ENCODE peak calls at places on chromosome 6, in seven cellular contexts. C is GM23248, N is breast epithelium, B is lower lobe of right lung, D is cardiac muscle cell, M is heart right ventricle, T is A673. I is an unnamed sample.

GRCh38 chr6:154529957-154530356 is 19.5 kb upstream of the CNKSR3 start:
- DNase-seq in C (no peak), N (no peak), B (no peak), D (no peak), M (no peak), T (no peak), I (no peak)

GRCh38 chr6:149472241-149472640 is 12.6 kb downstream of the ZC3H12D start:
- DNase-seq in C (no peak), N (no peak), B (no peak), D (no peak), M (no peak), T (no peak), I (no peak)

GRCh38 chr6:33731751-33732282 is 14.9 kb downstream of the IP6K3 start:
- DNase-seq in C (no peak), N (peak; percentile 70), B (peak; percentile 38), D (no peak), M (peak; percentile 41), T (no peak), I (no peak)

GRCh38 chr6:113632220-113632864 is 224.8 kb upstream of the MARCKS start:
- DNase-seq in C (peak; percentile 89), N (no peak), B (no peak), D (peak; percentile 91), M (peak; percentile 40), T (peak; percentile 46), I (peak; percentile 100)

GRCh38 chr6:157273756-157274088 is 49.6 kb downstream of the TMEM242 start:
- DNase-seq in C (peak; percentile 48), N (no peak), B (peak; percentile 64), D (peak; percentile 43), M (no peak), T (peak; percentile 74), I (no peak)

GRCh38 chr6:154510144-154510905 is at the start of gene CNKSR3:
- DNase-seq in C (peak; percentile 90), N (peak; percentile 76), B (peak; percentile 89), D (peak; percentile 97), M (peak; percentile 89), T (peak; percentile 99), I (peak; percentile 14)

GRCh38 chr6:135555550-135555949 is 58.0 kb upstream of the AHI1 start:
- DNase-seq in C (no peak), N (no peak), B (no peak), D (no peak), M (no peak), T (no peak), I (no peak)

GRCh38 chr6:147903321-147903720 is 394.8 kb downstream of the SAMD5 start:
- DNase-seq in C (no peak), N (no peak), B (no peak), D (no peak), M (no peak), T (no peak), I (no peak)

GRCh38 chr6:163724196-163724595 is 309.7 kb downstream of the QKI start:
- DNase-seq in C (no peak), N (no peak), B (no peak), D (no peak), M (no peak), T (no peak), I (no peak)

GRCh38 chr6:135087403-135087802 is 32.8 kb upstream of the HBS1L start:
- DNase-seq in C (no peak), N (no peak), B (no peak), D (no peak), M (no peak), T (peak; percentile 26), I (no peak)

GRCh38 chr6:116462516-116462915 is 1.3 kb downstream of the CALHM6 start:
- DNase-seq in C (no peak), N (no peak), B (no peak), D (no peak), M (no peak), T (no peak), I (no peak)

GRCh38 chr6:36938536-36938935 is 16.0 kb upstream of the PI16 start:
- DNase-seq in C (peak; percentile 86), N (no peak), B (no peak), D (peak; percentile 93), M (no peak), T (no peak), I (no peak)

GRCh38 chr6:96898241-96898851 is 655 bp upstream of the NDUFAF4 start:
- DNase-seq in C (peak; percentile 56), N (no peak), B (no peak), D (peak; percentile 32), M (no peak), T (peak; percentile 34), I (no peak)

GRCh38 chr6:7887278-7887991 is 23.2 kb downstream of the TXNDC5 start:
- DNase-seq in C (no peak), N (no peak), B (no peak), D (no peak), M (no peak), T (no peak), I (no peak)

GRCh38 chr6:150184850-150185480 is 42.1 kb downstream of the PPP1R14C start:
- DNase-seq in C (no peak), N (no peak), B (no peak), D (no peak), M (no peak), T (no peak), I (no peak)

GRCh38 chr6:73515204-73516101 is 5.4 kb downstream of the EEF1A1 start:
- DNase-seq in C (peak; percentile 91), N (no peak), B (no peak), D (peak; percentile 89), M (peak; percentile 66), T (peak; percentile 79), I (no peak)

GRCh38 chr6:123380257-123380656 is 256.5 kb downstream of the TRDN start:
- DNase-seq in C (peak; percentile 47), N (no peak), B (no peak), D (peak; percentile 5), M (peak; percentile 10), T (peak; percentile 94), I (no peak)

GRCh38 chr6:42142118-42142835 is at the start of gene C6orf132:
- DNase-seq in C (peak; percentile 79), N (peak; percentile 87), B (peak; percentile 86), D (peak; percentile 45), M (no peak), T (no peak), I (no peak)

GRCh38 chr6:119128252-119128912 is 49.9 kb upstream of the FAM184A start:
- DNase-seq in C (no peak), N (no peak), B (no peak), D (peak; percentile 68), M (no peak), T (no peak), I (no peak)

GRCh38 chr6:122790740-122791679 is 2.0 kb downstream of the SMPDL3A start:
- DNase-seq in C (no peak), N (no peak), B (no peak), D (no peak), M (no peak), T (peak; percentile 39), I (no peak)

GRCh38 chr6:117829594-117830319 is 77.3 kb upstream of the SLC35F1 start:
- DNase-seq in C (peak; percentile 72), N (no peak), B (no peak), D (peak; percentile 20), M (no peak), T (peak; percentile 71), I (no peak)

GRCh38 chr6:144343736-144344428 is 58.7 kb downstream of the UTRN start:
- DNase-seq in C (no peak), N (no peak), B (no peak), D (no peak), M (peak; percentile 31), T (peak; percentile 83), I (no peak)

DNA sequence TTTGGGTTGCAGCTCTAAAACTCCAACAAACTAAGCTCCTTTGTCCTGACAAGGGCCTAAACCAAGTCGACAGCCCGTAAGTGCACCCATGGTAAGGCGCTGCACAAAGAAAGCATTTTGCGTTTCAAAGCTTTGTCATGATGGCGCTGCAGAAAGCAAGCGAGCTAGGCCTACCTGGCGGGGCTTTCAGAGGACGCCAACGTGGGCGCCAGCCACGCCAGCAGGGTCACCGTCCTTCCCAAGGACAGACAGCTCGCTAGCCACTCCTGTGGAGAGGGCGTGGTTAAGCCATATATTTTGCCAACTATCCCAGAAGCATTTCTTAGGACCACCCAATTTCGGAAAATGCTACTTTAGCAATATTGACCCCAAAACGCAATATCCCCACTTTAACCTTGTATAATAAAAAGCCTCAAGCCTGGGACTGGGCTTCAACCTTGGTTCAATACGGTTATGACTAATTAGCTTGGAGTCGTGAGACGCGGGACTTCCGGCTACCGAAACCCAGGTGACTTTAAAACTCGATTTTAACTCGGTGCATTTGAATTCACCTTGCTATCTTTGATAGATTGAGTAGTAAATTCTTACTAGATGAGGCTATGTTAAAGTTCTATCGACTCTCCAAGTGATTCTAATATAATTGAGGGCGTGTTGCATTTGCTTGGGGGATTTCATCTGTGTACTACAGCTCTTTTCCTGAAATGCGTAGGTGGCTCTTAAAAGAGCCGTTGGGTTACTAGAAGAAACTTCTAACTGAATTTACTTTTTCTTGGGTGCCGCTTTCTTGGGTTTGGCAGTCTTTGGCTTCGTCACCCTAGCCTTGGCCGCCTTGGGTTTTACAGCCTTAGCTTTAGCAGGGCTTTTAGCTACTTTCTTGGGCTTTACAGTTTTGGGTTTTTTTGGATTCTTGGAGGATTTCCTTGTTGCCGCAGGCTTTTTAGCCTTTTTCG is 54.0 kb downstream of the TRIM38 start:
- DNase-seq in C (peak; percentile 55), N (no peak), B (no peak), D (peak; percentile 43), M (peak; percentile 44), T (peak; percentile 56), I (no peak)
- H3K27ac ChIP-seq in C (peak overlapping the region; percentile 79), N (peak overlapping the region; percentile 90), B (peak overlapping the region; percentile 72), D (no peak overlapping the region), M (peak overlapping the region; percentile 89), T (peak overlapping the region; percentile 67), I (peak overlapping the region; percentile 64)

GRCh38 chr6:13725570-13725969 is 13.9 kb upstream of the RANBP9 start:
- DNase-seq in C (peak; percentile 55), N (no peak), B (no peak), D (no peak), M (no peak), T (no peak), I (peak; percentile 94)
- H3K27ac ChIP-seq in C (no peak overlapping the region), N (peak overlapping the region; percentile 80), B (peak overlapping the region; percentile 39), D (no peak overlapping the region), M (no peak overlapping the region), T (no peak overlapping the region), I (peak overlapping the region; percentile 95)

DNA sequence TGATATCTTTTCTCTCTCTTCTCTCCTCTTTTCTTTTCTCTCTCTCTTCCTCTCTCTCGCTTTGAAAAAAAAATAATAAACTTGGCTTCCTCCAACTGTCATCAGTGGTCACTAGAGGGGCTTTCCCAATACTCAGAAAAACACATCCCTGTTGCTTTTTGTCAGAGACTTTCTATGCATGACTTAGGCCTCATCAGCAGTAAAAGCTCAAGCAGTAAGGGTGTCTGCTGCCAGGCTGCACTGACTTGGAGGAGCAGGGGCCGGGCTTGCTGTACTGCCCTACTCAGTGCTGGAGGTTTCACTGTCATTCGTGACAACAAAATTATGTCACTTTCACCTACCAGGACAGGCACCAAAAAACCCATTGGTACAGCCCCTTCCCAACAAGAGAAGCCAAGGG is 272.0 kb downstream of the ADGB start:
- DNase-seq in C (no peak), N (no peak), B (no peak), D (no peak), M (no peak), T (no peak), I (no peak)
- H3K27ac ChIP-seq in C (no peak overlapping the region), N (no peak overlapping the region), B (no peak overlapping the region), D (no peak overlapping the region), M (no peak overlapping the region), T (no peak overlapping the region), I (no peak overlapping the region)

DNA sequence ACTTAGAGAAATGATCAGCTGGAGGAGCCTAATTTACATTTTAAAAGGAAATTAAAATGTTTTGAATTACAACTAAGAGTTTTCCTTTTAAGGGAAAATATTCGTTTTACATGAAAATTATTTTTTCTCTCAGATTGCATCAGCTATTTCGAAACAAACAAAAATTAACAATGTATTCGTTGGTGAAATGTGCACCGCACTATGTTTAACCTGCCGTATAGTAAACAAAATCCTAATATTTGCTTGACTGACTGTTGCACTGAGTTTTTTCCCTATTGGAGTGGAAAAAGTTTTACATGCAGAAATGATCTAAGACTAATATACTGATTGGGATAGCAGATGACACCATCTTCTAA is 5.7 kb downstream of the PDE10A start:
- DNase-seq in C (no peak), N (no peak), B (no peak), D (no peak), M (no peak), T (no peak), I (no peak)
- H3K27ac ChIP-seq in C (no peak overlapping the region), N (no peak overlapping the region), B (no peak overlapping the region), D (no peak overlapping the region), M (no peak overlapping the region), T (no peak overlapping the region), I (no peak overlapping the region)